ENCODE peak calls at places on chromosomes 2 and 18, in four cellular contexts. C is adrenal gland, E is stomach, Y is colonic mucosa. P is an unnamed sample. For H3K27me3 and H3K4me1, the result is how much of the 10 kb centered on the place peaks cover.

GRCh38 chr2:2664989-2665833 is 334.1 kb upstream of the MYT1L start:
- DNase-seq in E (no peak), C (peak), Y (no peak), P (no peak)

GRCh38 chr18:48455555-48456478 is 46.6 kb upstream of the ZBTB7C start:
- DNase-seq in E (no peak), Y (peak), C (no peak), P (no peak)

GRCh38 chr2:118658581-118659248 is 188.7 kb downstream of the EN1 start:
- DNase-seq in C (no peak), Y (no peak), E (no peak), P (no peak)

GRCh38 chr2:96325038-96325883 is at the start of gene ITPRIPL1:
- DNase-seq in E (no peak), C (no peak), Y (no peak), P (no peak)

GRCh38 chr18:67260841-67261240 is 255.7 kb downstream of the DSEL start:
- DNase-seq in E (no peak), Y (no peak), C (no peak), P (no peak)

GRCh38 chr2:162200636-162201035 is 42.6 kb downstream of the FAP start:
- DNase-seq in C (no peak), E (no peak), Y (no peak), P (no peak)

GRCh38 chr2:100039291-100039985 is 103.0 kb downstream of the AFF3 start:
- DNase-seq in Y (no peak), C (no peak), E (no peak), P (no peak)

GRCh38 chr2:26182441-26182840 is 9.6 kb downstream of the GAREM2 start:
- DNase-seq in C (no peak), E (no peak), Y (no peak), P (no peak)

GRCh38 chr2:128413014-128413717 is 94.5 kb upstream of the HS6ST1 start:
- DNase-seq in Y (peak), E (peak), C (peak), P (peak)

GRCh38 chr2:161873689-161874088 is 200.3 kb downstream of the DPP4 start:
- DNase-seq in C (no peak), E (no peak), Y (no peak), P (no peak)

GRCh38 chr2:174683392-174683759 is 80.9 kb downstream of the CHRNA1 start:
- DNase-seq in C (no peak), E (no peak), Y (no peak), P (no peak)

GRCh38 chr2:59561281-59561680 is 992.2 kb downstream of the BCL11A start:
- DNase-seq in E (no peak), Y (no peak), C (no peak), P (no peak)

GRCh38 chr2:109377976-109378375 is 235.8 kb downstream of the SEPTIN10 start:
- DNase-seq in C (no peak), Y (peak), E (peak), P (no peak)

GRCh38 chr2:100140582-100140981 is 1.8 kb downstream of the AFF3 start:
- DNase-seq in Y (no peak), E (no peak), C (no peak), P (no peak)

GRCh38 chr18:9951022-9951859 is 37.4 kb downstream of the VAPA start:
- DNase-seq in C (no peak), E (no peak), Y (no peak), P (no peak)

GRCh38 chr2:234146087-234146826 is 95.8 kb downstream of the SPP2 start:
- DNase-seq in Y (no peak), E (no peak), C (no peak), P (no peak)

GRCh38 chr2:134118279-134119116 is 135.4 kb upstream of the MGAT5 start:
- DNase-seq in E (peak), C (peak), Y (peak), P (peak)

GRCh38 chr18:23560186-23560585 is 26.1 kb downstream of the NPC1 start:
- DNase-seq in C (no peak), Y (no peak), E (no peak), P (no peak)

GRCh38 chr2:30296496-30296895 is 65.2 kb downstream of the LBH start:
- DNase-seq in E (no peak), C (no peak), Y (no peak), P (no peak)

GRCh38 chr2:165793161-165793778 is 777 bp downstream of the GALNT3 start:
- DNase-seq in C (peak), E (peak), Y (peak), P (peak)

GRCh38 chr2:25286025-25286400 is 55.7 kb downstream of the DNMT3A start:
- DNase-seq in E (no peak), C (no peak), Y (peak), P (no peak)

GRCh38 chr2:172326211-172326509 is 101.2 kb upstream of the ITGA6 start:
- DNase-seq in C (no peak), Y (no peak), E (no peak), P (no peak)

GRCh38 chr2:62424899-62425298 is 81.1 kb downstream of the TMEM17 start:
- DNase-seq in E (no peak), C (no peak), Y (no peak), P (no peak)

GRCh38 chr2:113973856-113974255 is 84.0 kb downstream of the ACTR3 start:
- DNase-seq in C (no peak), Y (no peak), E (no peak), P (no peak)

GRCh38 chr2:187644991-187645390 is 90.8 kb upstream of the TFPI start:
- DNase-seq in C (no peak), Y (no peak), E (no peak), P (no peak)

GRCh38 chr2:203492965-203493364 is 42.1 kb downstream of the RAPH1 start:
- DNase-seq in E (no peak), Y (no peak), C (no peak), P (no peak)

GRCh38 chr2:203484266-203485112 is 50.6 kb downstream of the RAPH1 start:
- DNase-seq in Y (peak), C (no peak), E (peak), P (no peak)

GRCh38 chr2:203490391-203490790 is 44.7 kb downstream of the RAPH1 start:
- DNase-seq in Y (no peak), C (no peak), E (no peak), P (no peak)

GRCh38 chr2:203489531-203489930 is 45.6 kb downstream of the RAPH1 start:
- DNase-seq in E (no peak), C (no peak), Y (no peak), P (no peak)
- H3K27me3 ChIP-seq in E (under half), C (under half), Y (under half), P (under half)

GRCh38 chr2:54590216-54590961 is 133.1 kb upstream of the EML6 start:
- DNase-seq in Y (no peak), E (no peak), C (no peak), P (no peak)
- H3K4me1 ChIP-seq in Y (under half), E (half or more), C (under half), P (under half)

DNA sequence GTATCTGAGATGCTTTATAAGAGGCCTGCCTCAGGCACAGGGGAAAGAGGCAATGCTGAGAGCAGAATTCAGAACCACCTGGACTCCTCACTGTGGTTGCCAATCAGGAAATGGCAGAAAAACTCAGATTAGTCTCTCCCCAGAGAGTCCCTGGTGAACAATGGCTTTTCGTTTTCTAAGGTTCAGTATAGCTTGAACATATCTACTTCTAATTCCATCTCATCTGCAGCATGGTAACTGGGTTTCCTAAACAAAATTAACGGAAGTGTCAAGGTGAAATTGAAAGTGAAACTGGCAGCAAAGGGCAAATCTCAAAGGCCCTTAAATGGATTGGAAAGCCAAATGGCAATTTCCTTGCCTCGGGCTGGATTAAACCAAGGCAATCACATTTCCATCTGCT is 480.2 kb upstream of the ACVR2A start:
- DNase-seq in C (no peak), E (no peak), Y (no peak), P (no peak)
- H3K27me3 ChIP-seq in C (under half), E (under half), Y (under half), P (under half)

GRCh38 chr18:58308463-58308862 is 264.4 kb downstream of the NEDD4L start:
- DNase-seq in E (no peak), C (no peak), Y (no peak), P (no peak)
- H3K4me1 ChIP-seq in E (under half), C (under half), Y (under half), P (under half)

DNA sequence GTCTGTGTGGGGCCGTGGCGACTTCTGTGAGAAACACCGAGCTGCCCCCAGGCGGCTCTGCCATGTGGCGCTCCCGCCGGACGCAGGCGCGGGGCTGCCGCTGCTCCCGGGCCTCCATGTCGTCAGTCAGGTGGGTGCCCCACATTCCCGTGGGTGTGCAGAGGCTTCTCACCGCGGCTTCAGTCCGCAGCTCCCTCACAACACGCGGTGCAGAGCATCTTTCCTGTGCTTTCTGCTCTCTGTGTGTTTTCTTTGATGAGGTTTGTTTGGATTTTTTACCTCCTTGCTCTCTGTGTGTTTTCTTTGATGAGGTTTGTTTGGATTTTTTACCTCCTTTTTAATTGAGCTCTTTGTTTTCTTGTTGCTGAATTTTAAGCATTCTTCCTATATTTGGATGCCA is 13.0 kb downstream of the AQP12A start:
- DNase-seq in Y (no peak), C (no peak), E (no peak), P (no peak)
- H3K27me3 ChIP-seq in Y (under half), C (under half), E (under half), P (under half)

GRCh38 chr2:238157506-238158017 is 1.2 kb upstream of the ERFE start:
- DNase-seq in Y (no peak), E (no peak), C (no peak), P (no peak)

GRCh38 chr2:238160206-238161129 is 1.7 kb downstream of the ERFE start:
- DNase-seq in Y (no peak), E (no peak), C (no peak), P (no peak)

GRCh38 chr2:238159676-238160205 is 971 bp downstream of the ERFE start:
- DNase-seq in Y (no peak), C (no peak), E (no peak), P (no peak)

GRCh38 chr2:238158018-238158806 is 558 bp upstream of the ERFE start:
- DNase-seq in E (no peak), Y (no peak), C (no peak), P (no peak)

GRCh38 chr2:238158807-238159539 is at the start of gene ERFE:
- DNase-seq in C (no peak), E (no peak), Y (no peak), P (no peak)
- H3K4me1 ChIP-seq in C (under half), E (under half), Y (under half), P (under half)

P was measured in lung.